ENCODE peak calls at places on chromosomes 12 and 14, in four cellular contexts. S is DMS153, O is OCI-M1, I is cardiac fibroblast. F is an unnamed sample.

GRCh38 chr12:95215925-95216324 is 1.3 kb downstream of the FGD6 start:
- DNase-seq in I (peak), O (peak), S (no peak), F (peak)

GRCh38 chr14:100140452-100141132 is 18.9 kb downstream of the DEGS2 start:
- DNase-seq in I (no peak), O (peak), S (no peak), F (peak)

GRCh38 chr12:6092784-6093722 is 31.4 kb downstream of the VWF start:
- DNase-seq in O (no peak), S (no peak), I (peak), F (peak)

GRCh38 chr14:21066882-21067502 is 3.1 kb upstream of the ARHGEF40 start:
- DNase-seq in I (peak), O (peak), S (peak), F (peak)

GRCh38 chr14:97688626-97689336 is 891.6 kb downstream of the VRK1 start:
- DNase-seq in I (no peak), O (no peak), S (no peak), F (no peak)

GRCh38 chr12:26499979-26500640 is 304.7 kb downstream of the SSPN start:
- DNase-seq in S (no peak), O (no peak), I (no peak), F (no peak)

GRCh38 chr12:124928095-124928911 is 13.9 kb upstream of the UBC start:
- DNase-seq in I (peak), O (no peak), S (no peak), F (peak)

GRCh38 chr12:6281081-6281809 is 29.2 kb upstream of the PLEKHG6 start:
- DNase-seq in O (no peak), I (peak), S (no peak), F (no peak)

GRCh38 chr12:76032043-76032981 is 736 bp upstream of the PHLDA1 start:
- DNase-seq in I (peak), O (peak), S (no peak), F (peak)

GRCh38 chr14:41280745-41281144 is 325.9 kb upstream of the LRFN5 start:
- DNase-seq in I (peak), O (peak), S (no peak), F (peak)

GRCh38 chr14:30266290-30266689 is 292.7 kb upstream of the G2E3 start:
- DNase-seq in O (no peak), S (no peak), I (no peak), F (no peak)

GRCh38 chr12:92614502-92614901 is 88.3 kb upstream of the PLEKHG7 start:
- DNase-seq in S (no peak), I (no peak), O (no peak), F (no peak)

GRCh38 chr12:106584104-106585064 is 1.6 kb downstream of the RFX4 start:
- DNase-seq in S (no peak), I (no peak), O (no peak), F (peak)

GRCh38 chr12:108103517-108103916 is 25.6 kb upstream of the WSCD2 start:
- DNase-seq in S (no peak), I (no peak), O (no peak), F (no peak)

GRCh38 chr12:9992296-9992695 is 6.6 kb downstream of the CLEC1B start:
- DNase-seq in O (no peak), I (no peak), S (no peak), F (no peak)

GRCh38 chr14:20415723-20416622 is 2.7 kb upstream of the TEP1 start:
- DNase-seq in O (peak), S (peak), I (peak), F (peak)

GRCh38 chr14:72880164-72880563 is 13.7 kb downstream of the DPF3 start:
- DNase-seq in S (no peak), I (no peak), O (no peak), F (no peak)

GRCh38 chr14:76848879-76849278 is 22.7 kb downstream of the LRRC74A start:
- DNase-seq in O (no peak), S (peak), I (no peak), F (no peak)

GRCh38 chr12:32666018-32666417 is 13.1 kb upstream of the DNM1L start:
- DNase-seq in O (no peak), S (no peak), I (no peak), F (no peak)

GRCh38 chr12:66636771-66637170 is 42.1 kb downstream of the GRIP1 start:
- DNase-seq in S (no peak), I (no peak), O (no peak), F (peak)

GRCh38 chr12:116026768-116027550 is 250.5 kb downstream of the MED13L start:
- DNase-seq in O (no peak), I (no peak), S (no peak), F (no peak)

GRCh38 chr14:105364100-105364708 is 34.1 kb upstream of the TEX22 start:
- DNase-seq in O (no peak), S (no peak), I (peak), F (peak)

GRCh38 chr14:58690801-58691516 is 53.2 kb downstream of the DACT1 start:
- DNase-seq in I (peak), O (no peak), S (peak), F (no peak)

GRCh38 chr14:24310666-24311604 is at the start of gene LTB4R:
- DNase-seq in I (peak), O (no peak), S (peak), F (peak)

GRCh38 chr14:77302926-77303325 is 17.8 kb downstream of the POMT2 start:
- DNase-seq in S (peak), I (peak), O (no peak), F (peak)

GRCh38 chr12:68400231-68400829 is 68.2 kb upstream of the MDM1 start:
- DNase-seq in I (no peak), O (no peak), S (peak), F (no peak)

GRCh38 chr14:48251290-48251689 is 575.9 kb upstream of the MDGA2 start:
- DNase-seq in S (peak), O (peak), I (no peak), F (no peak)

GRCh38 chr14:28344381-28344780 is 422.2 kb upstream of the FOXG1 start:
- DNase-seq in I (peak), S (no peak), O (no peak), F (peak)

GRCh38 chr12:71392521-71393145 is 47.0 kb upstream of the LGR5 start:
- DNase-seq in I (peak), S (peak), O (peak), F (peak)

GRCh38 chr12:99418379-99418778 is 229.2 kb upstream of the GARIN6 start:
- DNase-seq in S (no peak), O (no peak), I (no peak), F (no peak)